ENCODE peak calls at places on chromosomes 12 and 14, in ten cellular contexts. X is fibroblast of lung, V is colonic mucosa, R is left ventricle myocardium inferior, Y is psoas muscle, Q is transverse colon, P is heart left ventricle, N is cardiac muscle cell, A is A673, O is sigmoid colon. S is an unnamed sample. For H3K4me1, the result is how much of the 10 kb centered on the place peaks cover.

GRCh38 chr14:103385994-103386491 is 828 bp downstream of the MARK3 start:
- DNase-seq in X (peak), V (peak), R (no peak), Y (peak), Q (peak), P (peak), N (no peak), A (peak), O (peak), S (peak)

GRCh38 chr14:71240154-71240553 is 332.9 kb downstream of the PCNX1 start:
- DNase-seq in X (no peak), V (no peak), R (no peak), Y (no peak), Q (no peak), P (no peak), N (peak), A (no peak), O (no peak), S (no peak)

GRCh38 chr14:54524410-54524809 is 14.7 kb downstream of the CGRRF1 start:
- DNase-seq in X (no peak), V (no peak), R (no peak), Y (no peak), Q (no peak), P (no peak), N (no peak), A (no peak), O (no peak), S (no peak)

GRCh38 chr12:13071305-13072280 is 27.4 kb downstream of the FAM234B start:
- DNase-seq in X (no peak), V (no peak), R (no peak), Y (no peak), Q (no peak), P (no peak), N (no peak), A (no peak), O (no peak), S (no peak)

GRCh38 chr12:14948672-14949071 is 10.3 kb upstream of the ERP27 start:
- DNase-seq in X (peak), V (peak), R (no peak), Y (no peak), Q (peak), P (peak), N (peak), A (peak), O (no peak), S (no peak)

GRCh38 chr12:3071107-3071506 is 6.1 kb upstream of the TSPAN9 start:
- DNase-seq in X (peak), V (no peak), R (no peak), Y (no peak), Q (no peak), P (no peak), N (no peak), A (no peak), O (no peak), S (peak)

GRCh38 chr14:74275265-74275841 is 27.4 kb downstream of the ABCD4 start:
- DNase-seq in X (peak), V (no peak), R (no peak), Y (no peak), Q (no peak), P (no peak), N (peak), A (peak), O (no peak), S (no peak)

GRCh38 chr14:104604461-104605449 is at the start of gene TMEM179:
- DNase-seq in X (peak), V (no peak), R (no peak), Y (no peak), Q (no peak), P (no peak), N (peak), A (peak), O (peak), S (no peak)

GRCh38 chr14:97719931-97720330 is 922.7 kb downstream of the VRK1 start:
- DNase-seq in X (no peak), V (no peak), R (no peak), Y (no peak), Q (no peak), P (no peak), N (no peak), A (no peak), O (no peak), S (no peak)

GRCh38 chr14:74596747-74597456 is 15.1 kb downstream of the LTBP2 start:
- DNase-seq in X (peak), V (no peak), R (no peak), Y (peak), Q (no peak), P (no peak), N (peak), A (no peak), O (no peak), S (no peak)

GRCh38 chr14:75711796-75712211 is 50.8 kb downstream of the TTLL5 start:
- DNase-seq in X (peak), V (peak), R (peak), Y (peak), Q (peak), P (peak), N (peak), A (peak), O (peak), S (peak)

GRCh38 chr12:105239304-105239703 is 3.3 kb upstream of the APPL2 start:
- DNase-seq in X (no peak), V (peak), R (no peak), Y (no peak), Q (peak), P (no peak), N (no peak), A (no peak), O (no peak), S (no peak)

GRCh38 chr12:9048930-9049329 is 59.6 kb downstream of the KLRG1 start:
- DNase-seq in X (no peak), V (no peak), R (no peak), Y (no peak), Q (no peak), P (no peak), N (no peak), A (no peak), O (no peak), S (no peak)

GRCh38 chr14:95119336-95119735 is 38.0 kb downstream of the DICER1 start:
- DNase-seq in X (no peak), V (no peak), R (no peak), Y (no peak), Q (no peak), P (no peak), N (no peak), A (no peak), O (no peak), S (no peak)

GRCh38 chr14:99946652-99947489 is 118.4 kb upstream of the EVL start:
- DNase-seq in X (no peak), V (peak), R (no peak), Y (no peak), Q (peak), P (no peak), N (peak), A (peak), O (peak), S (peak)

GRCh38 chr12:92608418-92609091 is 94.2 kb upstream of the PLEKHG7 start:
- DNase-seq in X (peak), V (peak), R (no peak), Y (no peak), Q (no peak), P (no peak), N (peak), A (peak), O (no peak), S (no peak)

GRCh38 chr12:103833095-103833777 is 7.8 kb downstream of the NT5DC3 start:
- DNase-seq in X (peak), V (no peak), R (no peak), Y (no peak), Q (no peak), P (no peak), N (peak), A (no peak), O (no peak), S (no peak)

GRCh38 chr12:124745891-124746570 is 117.6 kb downstream of the SCARB1 start:
- DNase-seq in X (peak), V (peak), R (peak), Y (peak), Q (peak), P (peak), N (peak), A (peak), O (peak), S (peak)

GRCh38 chr12:105738036-105738435 is 400.7 kb downstream of the NUAK1 start:
- DNase-seq in X (peak), V (no peak), R (peak), Y (no peak), Q (no peak), P (peak), N (peak), A (peak), O (no peak), S (no peak)

GRCh38 chr14:52961060-52961639 is 10.3 kb upstream of the FERMT2 start:
- DNase-seq in X (peak), V (peak), R (peak), Y (peak), Q (peak), P (peak), N (peak), A (peak), O (peak), S (no peak)

GRCh38 chr14:90844321-90844720 is 28.1 kb upstream of the TTC7B start:
- DNase-seq in X (no peak), V (no peak), R (no peak), Y (no peak), Q (no peak), P (peak), N (no peak), A (no peak), O (no peak), S (no peak)

GRCh38 chr14:90941705-90942104 is 118.7 kb downstream of the RPS6KA5 start:
- DNase-seq in X (no peak), V (no peak), R (no peak), Y (no peak), Q (no peak), P (no peak), N (no peak), A (no peak), O (no peak), S (no peak)

GRCh38 chr12:71000255-71000654 is 79.7 kb upstream of the PTPRR start:
- DNase-seq in X (no peak), V (no peak), R (no peak), Y (no peak), Q (no peak), P (no peak), N (no peak), A (no peak), O (no peak), S (no peak)

GRCh38 chr14:93717222-93717967 is 70.9 kb downstream of the PRIMA1 start:
- DNase-seq in X (no peak), V (peak), R (no peak), Y (no peak), Q (no peak), P (no peak), N (no peak), A (no peak), O (peak), S (no peak)

GRCh38 chr12:9064201-9064814 is 51.4 kb downstream of the A2M start:
- DNase-seq in X (peak), V (peak), R (peak), Y (peak), Q (peak), P (peak), N (peak), A (peak), O (peak), S (peak)

GRCh38 chr14:104373055-104373854 is 206.3 kb upstream of the C14orf180 start:
- DNase-seq in X (no peak), V (no peak), R (no peak), Y (peak), Q (no peak), P (no peak), N (no peak), A (no peak), O (no peak), S (no peak)

GRCh38 chr14:105135700-105136395 is 32.7 kb downstream of the JAG2 start:
- DNase-seq in X (no peak), V (no peak), R (no peak), Y (no peak), Q (no peak), P (no peak), N (no peak), A (no peak), O (peak), S (no peak)

GRCh38 chr14:105857223-105857815 is 330.9 kb downstream of the TMEM121 start:
- DNase-seq in X (no peak), V (no peak), R (peak), Y (peak), Q (peak), P (no peak), N (no peak), A (no peak), O (peak), S (peak)

GRCh38 chr12:72790273-72790672 is 518.1 kb downstream of the TRHDE start:
- DNase-seq in X (no peak), V (no peak), R (no peak), Y (no peak), Q (no peak), P (no peak), N (no peak), A (no peak), O (no peak), S (no peak)

GRCh38 chr12:19574606-19575005 is 135.3 kb downstream of the AEBP2 start:
- DNase-seq in X (no peak), V (no peak), R (no peak), Y (no peak), Q (no peak), P (no peak), N (no peak), A (peak), O (no peak), S (no peak)

GRCh38 chr12:57164966-57165365 is 17.5 kb upstream of the LRP1-AS start:
- DNase-seq in X (peak), V (no peak), R (no peak), Y (no peak), Q (no peak), P (no peak), N (peak), A (no peak), O (no peak), S (no peak)

GRCh38 chr14:104656014-104656714 is 33.3 kb upstream of the INF2 start:
- DNase-seq in X (no peak), V (no peak), R (no peak), Y (no peak), Q (no peak), P (no peak), N (peak), A (no peak), O (no peak), S (peak)

GRCh38 chr14:77782202-77782601 is 17.7 kb upstream of the ADCK1 start:
- DNase-seq in X (no peak), V (no peak), R (no peak), Y (no peak), Q (no peak), P (no peak), N (no peak), A (no peak), O (no peak), S (no peak)

GRCh38 chr12:76137611-76138010 is 53.1 kb upstream of the NAP1L1 start:
- DNase-seq in X (peak), V (no peak), R (no peak), Y (no peak), Q (no peak), P (no peak), N (peak), A (no peak), O (no peak), S (no peak)
- TF ChIP-seq CTCF in X (no peak), V (no peak), R (no peak), Y (no peak), Q (no peak), P (no peak), N (no peak), A (no peak), O (no peak), S (no peak)

GRCh38 chr12:95663525-95663924 is 112.2 kb upstream of the USP44 start:
- DNase-seq in X (peak), V (no peak), R (no peak), Y (no peak), Q (no peak), P (no peak), N (peak), A (no peak), O (no peak), S (no peak)
- H3K4me1 ChIP-seq in X (under half), V (under half), R (under half), Y (under half), Q (under half), P (under half), N (under half), A (under half), O (under half), S (under half)

GRCh38 chr14:101844752-101845151 is 83.2 kb downstream of the PPP2R5C start:
- DNase-seq in X (no peak), V (no peak), R (no peak), Y (no peak), Q (no peak), P (no peak), N (no peak), A (no peak), O (no peak), S (no peak)
- H3K4me3 ChIP-seq in X (no peak), V (no peak), R (no peak), Y (no peak), Q (no peak), P (no peak), N (no peak), A (no peak), O (no peak), S (no peak)

GRCh38 chr14:82999802-83000201 is 1466.1 kb upstream of the SEL1L start:
- DNase-seq in X (no peak), V (no peak), R (no peak), Y (no peak), Q (no peak), P (no peak), N (no peak), A (peak), O (no peak), S (no peak)
- TF ChIP-seq CTCF in X (peak), V (no peak), R (peak), Y (no peak), Q (no peak), P (no peak), N (no peak), A (peak), O (no peak), S (no peak)

DNA sequence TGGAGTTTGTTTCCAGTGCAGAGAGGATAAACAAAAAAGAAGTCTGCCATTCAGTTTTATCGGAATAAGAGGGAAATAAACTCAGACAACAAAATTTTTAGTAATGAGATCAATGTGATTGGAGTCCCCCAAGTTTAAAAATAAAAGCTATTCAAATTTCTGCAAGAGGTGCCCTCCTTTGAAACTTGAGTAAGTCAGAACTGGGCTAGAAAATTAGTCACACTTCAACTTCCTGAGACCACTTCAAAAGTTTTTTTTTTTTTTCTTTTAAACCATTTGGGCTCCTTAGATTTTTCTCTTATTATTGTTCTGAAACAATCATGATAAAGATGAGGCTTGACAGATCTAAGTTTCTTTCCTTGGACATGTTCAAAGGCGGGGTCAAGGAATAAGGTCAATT is 3.2 kb downstream of the DACT1 start:
- DNase-seq in X (peak), V (no peak), R (no peak), Y (no peak), Q (no peak), P (no peak), N (no peak), A (no peak), O (no peak), S (no peak)
- H3K4me1 ChIP-seq in X (under half), V (under half), R (under half), Y (under half), Q (under half), P (under half), N (under half), A (under half), O (under half), S (under half)

GRCh38 chr12:27782481-27782880 is 2.4 kb upstream of the MANSC4 start:
- DNase-seq in X (peak), V (no peak), R (no peak), Y (no peak), Q (no peak), P (no peak), N (no peak), A (no peak), O (no peak), S (no peak)
- H3K4me3 ChIP-seq in X (no peak), V (no peak), R (no peak), Y (peak), Q (no peak), P (no peak), N (no peak), A (peak), O (peak), S (no peak)

GRCh38 chr14:58637391-58638230 is at the start of gene DACT1:
- DNase-seq in X (peak), V (peak), R (peak), Y (peak), Q (peak), P (peak), N (peak), A (peak), O (peak), S (peak)
- TF ChIP-seq CTCF in X (no peak), V (no peak), R (no peak), Y (peak), Q (no peak), P (no peak), N (no peak), A (no peak), O (no peak), S (no peak)

GRCh38 chr12:110534811-110535210 is 32.7 kb downstream of the RAD9B start:
- DNase-seq in X (no peak), V (no peak), R (no peak), Y (no peak), Q (no peak), P (no peak), N (no peak), A (no peak), O (no peak), S (no peak)
- H3K4me1 ChIP-seq in X (under half), V (under half), R (half or more), Y (half or more), Q (half or more), P (under half), N (half or more), A (under half), O (half or more), S (under half)

GRCh38 chr14:61466905-61467280 is 145.5 kb downstream of the PRKCH start:
- DNase-seq in X (no peak), V (no peak), R (no peak), Y (no peak), Q (no peak), P (no peak), N (no peak), A (no peak), O (no peak), S (no peak)
- H3K4me3 ChIP-seq in X (no peak), V (no peak), R (no peak), Y (no peak), Q (no peak), P (no peak), N (no peak), A (no peak), O (no peak), S (no peak)

GRCh38 chr12:79547735-79548347 is 142.9 kb downstream of the PAWR start:
- DNase-seq in X (peak), V (peak), R (no peak), Y (no peak), Q (peak), P (peak), N (peak), A (peak), O (no peak), S (no peak)
- TF ChIP-seq CTCF in X (peak), V (peak), R (peak), Y (peak), Q (peak), P (peak), N (peak), A (peak), O (peak), S (peak)

S was measured in pancreas.